ENCODE peak calls at places on chromosomes 3 and 15, in ten cellular contexts. P, D, Q, B, J, S, U, V, H and I are unnamed samples.

GRCh38 chr15:100667405-100668320 is 65.3 kb downstream of the ASB7 start:
- DNase-seq in P (no peak), D (no peak), Q (peak), B (no peak), J (no peak), S (no peak), U (no peak), V (no peak), H (no peak), I (no peak)

GRCh38 chr15:40103124-40103858 is 5.4 kb downstream of the BMF start:
- DNase-seq in P (no peak), D (no peak), Q (peak), B (no peak), J (peak), S (no peak), U (peak), V (no peak), H (peak), I (no peak)

GRCh38 chr3:98655666-98656065 is 62.3 kb upstream of the CPOX start:
- DNase-seq in P (no peak), D (no peak), Q (peak), B (no peak), J (no peak), S (no peak), U (peak), V (no peak), H (no peak), I (no peak)

GRCh38 chr3:186255703-186256331 is 106.2 kb downstream of the DGKG start:
- DNase-seq in P (no peak), D (no peak), Q (no peak), B (peak), J (no peak), S (no peak), U (no peak), V (no peak), H (peak), I (no peak)

GRCh38 chr15:63523306-63523990 is 19.1 kb downstream of the USP3 start:
- DNase-seq in P (no peak), D (no peak), Q (peak), B (no peak), J (no peak), S (no peak), U (peak), V (no peak), H (no peak), I (no peak)

GRCh38 chr15:85639752-85640381 is 154.9 kb downstream of the KLHL25 start:
- DNase-seq in P (no peak), D (no peak), Q (peak), B (no peak), J (no peak), S (no peak), U (peak), V (no peak), H (no peak), I (no peak)

GRCh38 chr15:90040618-90041017 is 39.5 kb downstream of the ZNF710 start:
- DNase-seq in P (no peak), D (no peak), Q (no peak), B (no peak), J (no peak), S (no peak), U (no peak), V (no peak), H (no peak), I (no peak)

GRCh38 chr3:15768421-15769255 is 29.1 kb downstream of the ANKRD28 start:
- DNase-seq in P (no peak), D (no peak), Q (peak), B (no peak), J (no peak), S (no peak), U (peak), V (no peak), H (no peak), I (no peak)

GRCh38 chr15:66294932-66295235 is 1.5 kb downstream of the DIS3L start:
- DNase-seq in P (no peak), D (no peak), Q (peak), B (no peak), J (no peak), S (no peak), U (peak), V (no peak), H (no peak), I (no peak)

GRCh38 chr15:70478251-70478990 is 284.9 kb downstream of the UACA start:
- DNase-seq in P (no peak), D (no peak), Q (no peak), B (peak), J (no peak), S (no peak), U (no peak), V (no peak), H (no peak), I (no peak)